ENCODE peak calls at places on chromosome 9, in five cellular contexts. Q is Panc1, V is NAMALWA, C is stromal cell of bone marrow, H is GM10248. X is an unnamed sample.

GRCh38 chr9:26375448-26375847 is 517.2 kb downstream of the CAAP1 start:
- DNase-seq in Q (no peak), V (no peak), C (peak), H (no peak), X (no peak)

GRCh38 chr9:109453210-109453842 is 44.8 kb downstream of the PTPN3 start:
- DNase-seq in Q (no peak), V (no peak), C (no peak), H (no peak), X (no peak)

GRCh38 chr9:16213781-16214515 is 656.5 kb downstream of the BNC2 start:
- DNase-seq in Q (no peak), V (no peak), C (peak), H (no peak), X (no peak)

GRCh38 chr9:101376117-101376866 is 8.5 kb downstream of the BAAT start:
- DNase-seq in Q (no peak), V (no peak), C (peak), H (no peak), X (no peak)

GRCh38 chr9:10785255-10785654 is 172.5 kb upstream of the PTPRD start:
- DNase-seq in Q (no peak), V (no peak), C (no peak), H (no peak), X (no peak)

GRCh38 chr9:113973963-113974413 is 97.9 kb downstream of the ZNF618 start:
- DNase-seq in Q (no peak), V (no peak), C (no peak), H (no peak), X (no peak)

GRCh38 chr9:93017621-93018020 is 40.9 kb upstream of the SUSD3 start:
- DNase-seq in Q (no peak), V (no peak), C (no peak), H (no peak), X (no peak)

GRCh38 chr9:111067472-111067871 is 29.2 kb upstream of the LPAR1 start:
- DNase-seq in Q (no peak), V (no peak), C (no peak), H (no peak), X (no peak)

GRCh38 chr9:134892820-134893420 is 12.3 kb downstream of the FCN2 start:
- DNase-seq in Q (no peak), V (no peak), C (no peak), H (no peak), X (no peak)

GRCh38 chr9:129138476-129139232 is 27.4 kb downstream of the PTPA start:
- DNase-seq in Q (no peak), V (no peak), C (peak), H (no peak), X (no peak)

GRCh38 chr9:107856633-107857032 is 367.1 kb upstream of the KLF4 start:
- DNase-seq in Q (no peak), V (no peak), C (no peak), H (no peak), X (no peak)

GRCh38 chr9:7816021-7816420 is 16.4 kb upstream of the DMAC1 start:
- DNase-seq in Q (no peak), V (no peak), C (no peak), H (no peak), X (no peak)

GRCh38 chr9:694499-695154 is 146.9 kb upstream of the DMRT1 start:
- DNase-seq in Q (no peak), V (no peak), C (peak), H (no peak), X (no peak)